ENCODE peak calls at places on chromosomes 13 and 19, in six cellular contexts. Q is mesendoderm, S is IMR-90, R is mesenchymal stem cell, Y is H9, U is neuronal stem cell. T is an unnamed sample.

GRCh38 chr13:46561691-46562090 is 8.7 kb downstream of the LRCH1 start:
- DNase-seq in Q (no peak), S (peak; percentile 70), R (no peak), Y (no peak), U (no peak), T (no peak)

GRCh38 chr13:48094404-48094780 is 512 bp downstream of the MED4 start:
- DNase-seq in Q (peak; percentile 22), S (no peak), R (peak; percentile 41), Y (no peak), U (no peak), T (no peak)

GRCh38 chr19:13484141-13484540 is 22.1 kb downstream of the CACNA1A start:
- DNase-seq in Q (no peak), S (peak; percentile 22), R (no peak), Y (no peak), U (no peak), T (no peak)

GRCh38 chr13:60571571-60571970 is 174.6 kb downstream of the TDRD3 start:
- DNase-seq in Q (no peak), S (no peak), R (no peak), Y (no peak), U (no peak), T (no peak)

GRCh38 chr19:5447700-5448311 is 7.4 kb upstream of the ZNRF4 start:
- DNase-seq in Q (peak; percentile 48), S (no peak), R (no peak), Y (no peak), U (no peak), T (no peak)

GRCh38 chr13:59343132-59343531 is 820.6 kb downstream of the DIAPH3 start:
- DNase-seq in Q (no peak), S (no peak), R (no peak), Y (no peak), U (no peak), T (no peak)

GRCh38 chr13:100347941-100348340 is 240.6 kb downstream of the GGACT start:
- DNase-seq in Q (no peak), S (no peak), R (no peak), Y (no peak), U (no peak), T (no peak)

GRCh38 chr19:15466851-15467733 is 2.7 kb upstream of the RASAL3 start:
- DNase-seq in Q (no peak), S (peak; percentile 43), R (peak; percentile 68), Y (no peak), U (no peak), T (peak; percentile 19)

GRCh38 chr13:95301135-95301946 is at the start of gene ABCC4:
- DNase-seq in Q (peak; percentile 88), S (peak; percentile 72), R (peak; percentile 89), Y (peak; percentile 84), U (peak; percentile 73), T (peak; percentile 60)

GRCh38 chr19:43354305-43354627 is 780 bp downstream of the CD177 start:
- DNase-seq in Q (peak; percentile 74), S (no peak), R (no peak), Y (peak; percentile 77), U (peak; percentile 29), T (no peak)

GRCh38 chr19:3075605-3076431 is 13.5 kb upstream of the TLE5 start:
- DNase-seq in Q (no peak), S (no peak), R (no peak), Y (peak; percentile 67), U (no peak), T (peak; percentile 54)

GRCh38 chr19:50481351-50482149 is 4.9 kb upstream of the GARIN5A start:
- DNase-seq in Q (no peak), S (no peak), R (no peak), Y (no peak), U (no peak), T (no peak)

GRCh38 chr13:99321709-99322108 is 14.5 kb upstream of the GPR183 start:
- DNase-seq in Q (no peak), S (no peak), R (no peak), Y (no peak), U (no peak), T (no peak)

GRCh38 chr13:25171517-25172302 is at the start of gene AMER2:
- DNase-seq in Q (peak; percentile 36), S (no peak), R (peak; percentile 35), Y (no peak), U (peak; percentile 57), T (peak; percentile 3)

GRCh38 chr19:10681658-10682057 is 19.6 kb upstream of the QTRT1 start:
- DNase-seq in Q (no peak), S (no peak), R (no peak), Y (no peak), U (no peak), T (no peak)

GRCh38 chr19:45440873-45441654 is 17.3 kb upstream of the ERCC1 start:
- DNase-seq in Q (peak; percentile 88), S (peak; percentile 57), R (peak; percentile 79), Y (peak; percentile 72), U (no peak), T (peak; percentile 90)

GRCh38 chr19:51808333-51808986 is 13.5 kb downstream of the FPR3 start:
- DNase-seq in Q (no peak), S (no peak), R (no peak), Y (no peak), U (no peak), T (peak; percentile 89)

GRCh38 chr13:42445354-42445753 is 128.6 kb upstream of the TNFSF11 start:
- DNase-seq in Q (no peak), S (no peak), R (no peak), Y (no peak), U (no peak), T (no peak)

GRCh38 chr13:47896111-47896510 is 105.0 kb downstream of the SUCLA2 start:
- DNase-seq in Q (peak; percentile 18), S (no peak), R (no peak), Y (no peak), U (no peak), T (no peak)

GRCh38 chr13:111399776-111400505 is 79.5 kb downstream of the TEX29 start:
- DNase-seq in Q (no peak), S (no peak), R (no peak), Y (peak; percentile 20), U (no peak), T (no peak)

GRCh38 chr19:31144069-31144468 is 205.2 kb downstream of the TSHZ3 start:
- DNase-seq in Q (no peak), S (no peak), R (no peak), Y (no peak), U (no peak), T (no peak)

GRCh38 chr19:35932291-35932936 is 3.8 kb upstream of the LRFN3 start:
- DNase-seq in Q (no peak), S (no peak), R (no peak), Y (no peak), U (no peak), T (no peak)

GRCh38 chr19:35928507-35928906 is 7.7 kb upstream of the LRFN3 start:
- DNase-seq in Q (no peak), S (no peak), R (no peak), Y (no peak), U (no peak), T (no peak)

GRCh38 chr19:35935911-35936737 is at the start of gene LRFN3:
- DNase-seq in Q (peak; percentile 83), S (peak; percentile 66), R (peak; percentile 75), Y (peak; percentile 77), U (peak; percentile 68), T (peak; percentile 72)

GRCh38 chr19:35931161-35931873 is 4.9 kb upstream of the LRFN3 start:
- DNase-seq in Q (peak; percentile 100), S (peak; percentile 99), R (peak; percentile 99), Y (peak; percentile 100), U (peak; percentile 100), T (peak; percentile 100)

GRCh38 chr19:35931874-35932202 is 4.3 kb upstream of the LRFN3 start:
- DNase-seq in Q (no peak), S (no peak), R (no peak), Y (no peak), U (no peak), T (no peak)
- H3K4ac ChIP-seq in Q (no peak overlapping the region), S (no peak overlapping the region), R (no peak overlapping the region), Y (no peak overlapping the region), U (no peak overlapping the region), T (no peak overlapping the region)

GRCh38 chr13:49357694-49358093 is 86.2 kb downstream of the CAB39L start:
- DNase-seq in Q (no peak), S (peak; percentile 79), R (peak; percentile 50), Y (no peak), U (no peak), T (peak; percentile 87)

GRCh38 chr13:49353908-49354307 is 90.0 kb downstream of the CAB39L start:
- DNase-seq in Q (no peak), S (no peak), R (no peak), Y (no peak), U (no peak), T (no peak)

GRCh38 chr13:49356224-49356623 is 87.6 kb downstream of the CAB39L start:
- DNase-seq in Q (no peak), S (peak; percentile 96), R (peak; percentile 83), Y (no peak), U (no peak), T (no peak)

GRCh38 chr13:49351871-49352270 is 92.0 kb downstream of the CAB39L start:
- DNase-seq in Q (no peak), S (peak; percentile 94), R (peak; percentile 57), Y (no peak), U (no peak), T (no peak)

DNA sequence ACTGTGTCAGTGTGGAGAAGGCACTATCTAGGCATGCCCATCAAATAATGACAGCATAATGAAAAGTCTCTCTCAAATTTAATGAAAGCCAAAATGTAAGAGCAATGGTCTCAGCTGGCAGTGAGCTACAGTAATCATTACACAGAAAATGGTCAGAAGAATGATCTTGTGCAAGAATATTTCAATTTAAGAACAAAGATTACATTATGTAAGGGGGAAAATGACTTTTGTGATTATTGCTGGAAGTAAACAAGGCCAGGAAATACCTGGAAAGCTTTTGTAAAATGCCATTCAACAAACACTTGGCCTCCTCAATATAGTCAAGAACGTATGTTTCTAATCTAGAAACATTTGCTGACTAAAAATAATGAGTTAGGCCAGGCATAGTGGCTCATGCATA is 89.1 kb downstream of the CAB39L start:
- DNase-seq in Q (no peak), S (no peak), R (no peak), Y (no peak), U (no peak), T (no peak)
- H3K4me1 ChIP-seq in Q (no peaks in the 10 kb centered on the region), S (peaks cover 9% of the 10 kb centered on the region), R (no peaks in the 10 kb centered on the region), Y (no peaks in the 10 kb centered on the region), U (no peaks in the 10 kb centered on the region), T (no peaks in the 10 kb centered on the region)

GRCh38 chr13:36778083-36778671 is 40.8 kb upstream of the RFXAP start:
- DNase-seq in Q (peak; percentile 93), S (peak; percentile 74), R (peak; percentile 75), Y (peak; percentile 74), U (peak; percentile 71), T (peak; percentile 51)
- H2BK5ac ChIP-seq in Q (no peak overlapping the region), S (no peak overlapping the region), R (no peak overlapping the region), Y (no peak overlapping the region), U (peak overlapping the region; percentile 78), T (peak overlapping the region; percentile 15)

DNA sequence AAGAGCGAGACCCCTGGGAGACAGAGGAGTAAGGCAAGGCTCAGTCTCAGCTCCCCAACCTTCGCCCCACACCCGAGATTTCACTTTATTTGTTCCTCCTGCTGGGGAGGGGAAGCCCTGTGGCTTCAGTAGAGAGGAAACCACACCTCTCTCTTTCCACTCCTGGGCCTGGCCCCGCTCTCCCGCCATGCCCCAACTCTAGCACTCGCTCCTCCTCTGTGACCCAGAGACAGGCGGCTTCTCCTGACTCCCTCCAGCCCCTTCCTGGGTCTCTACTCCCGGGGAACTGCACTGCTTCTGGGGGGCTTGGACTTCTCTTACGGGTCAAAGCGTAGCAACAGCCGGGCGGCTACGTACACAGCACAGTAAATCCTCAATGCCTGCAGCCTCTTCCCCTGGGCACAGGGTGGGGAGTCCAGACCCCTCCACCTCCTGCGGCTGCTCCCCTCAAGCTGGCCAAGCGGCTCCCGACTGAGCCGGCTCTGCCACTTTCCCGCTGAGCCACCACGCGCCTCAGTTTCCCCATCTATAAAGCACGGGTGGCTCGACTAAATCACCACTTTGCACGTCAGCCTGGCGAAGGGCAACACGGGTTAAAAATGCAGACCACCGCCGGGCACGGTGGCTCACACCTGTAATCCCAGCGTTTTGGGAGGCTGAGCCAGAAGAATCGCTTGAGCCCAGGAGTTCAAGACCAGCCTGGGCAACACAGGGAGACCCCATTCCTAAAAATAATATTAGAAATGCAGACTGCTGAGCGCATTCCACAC is 1.4 kb downstream of the RNF126 start:
- DNase-seq in Q (no peak), S (no peak), R (peak; percentile 28), Y (no peak), U (no peak), T (no peak)
- H3K4ac ChIP-seq in Q (no peak overlapping the region), S (no peak overlapping the region), R (peak overlapping the region; percentile 31), Y (no peak overlapping the region), U (no peak overlapping the region), T (peak overlapping the region; percentile 99)

T was measured in trophoblast cell.